ENCODE peak calls at places on chromosomes 13 and 19, in eight cellular contexts. One of them, this sample, is unnamed.

GRCh38 chr13:45446181-45446580 is 18.6 kb upstream of the COG3 start:
- DNase-seq in esophagus muscularis mucosa: no peak
- DNase-seq in breast epithelium: no peak
- DNase-seq in transverse colon: no peak
- DNase-seq in ovary: no peak
- DNase-seq in Peyer's patch: no peak
- DNase-seq in heart left ventricle: no peak
- DNase-seq in H1: no peak
- DNase-seq in this sample: no peak

GRCh38 chr19:46787331-46788100 is 878 bp downstream of the SLC1A5 start:
- DNase-seq in esophagus muscularis mucosa: peak; percentile 93
- DNase-seq in breast epithelium: peak; percentile 49
- DNase-seq in transverse colon: peak; percentile 62
- DNase-seq in ovary: peak; percentile 73
- DNase-seq in Peyer's patch: peak; percentile 70
- DNase-seq in heart left ventricle: peak; percentile 48
- DNase-seq in H1: peak; percentile 64
- DNase-seq in this sample: peak; percentile 91

GRCh38 chr19:674282-675151 is 1.7 kb upstream of the FSTL3 start:
- DNase-seq in esophagus muscularis mucosa: no peak
- DNase-seq in breast epithelium: no peak
- DNase-seq in transverse colon: no peak
- DNase-seq in ovary: peak; percentile 67
- DNase-seq in Peyer's patch: no peak
- DNase-seq in heart left ventricle: no peak
- DNase-seq in H1: no peak
- DNase-seq in this sample: no peak

GRCh38 chr13:112821340-112822055 is 131.7 kb downstream of the ATP11A start:
- DNase-seq in esophagus muscularis mucosa: no peak
- DNase-seq in breast epithelium: no peak
- DNase-seq in transverse colon: no peak
- DNase-seq in ovary: no peak
- DNase-seq in Peyer's patch: peak; percentile 40
- DNase-seq in heart left ventricle: no peak
- DNase-seq in H1: no peak
- DNase-seq in this sample: no peak

GRCh38 chr19:27972291-27973040 is 1240.5 kb downstream of the UQCRFS1 start:
- DNase-seq in esophagus muscularis mucosa: no peak
- DNase-seq in breast epithelium: no peak
- DNase-seq in transverse colon: no peak
- DNase-seq in ovary: no peak
- DNase-seq in Peyer's patch: no peak
- DNase-seq in heart left ventricle: no peak
- DNase-seq in H1: no peak
- DNase-seq in this sample: no peak

GRCh38 chr19:7188682-7189629 is 105.3 kb downstream of the INSR start:
- DNase-seq in esophagus muscularis mucosa: no peak
- DNase-seq in breast epithelium: no peak
- DNase-seq in transverse colon: no peak
- DNase-seq in ovary: no peak
- DNase-seq in Peyer's patch: no peak
- DNase-seq in heart left ventricle: peak; percentile 61
- DNase-seq in H1: no peak
- DNase-seq in this sample: no peak

GRCh38 chr19:14432817-14433453 is at the start of gene PKN1:
- DNase-seq in esophagus muscularis mucosa: no peak
- DNase-seq in breast epithelium: no peak
- DNase-seq in transverse colon: peak; percentile 59
- DNase-seq in ovary: peak; percentile 73
- DNase-seq in Peyer's patch: peak; percentile 72
- DNase-seq in heart left ventricle: peak; percentile 79
- DNase-seq in H1: peak; percentile 86
- DNase-seq in this sample: no peak

GRCh38 chr13:92901739-92902138 is 324.9 kb upstream of the GPC6 start:
- DNase-seq in esophagus muscularis mucosa: no peak
- DNase-seq in breast epithelium: no peak
- DNase-seq in transverse colon: no peak
- DNase-seq in ovary: no peak
- DNase-seq in Peyer's patch: no peak
- DNase-seq in heart left ventricle: no peak
- DNase-seq in H1: no peak
- DNase-seq in this sample: no peak

GRCh38 chr13:47004022-47004421 is 107.2 kb upstream of the HTR2A start:
- DNase-seq in esophagus muscularis mucosa: no peak
- DNase-seq in breast epithelium: no peak
- DNase-seq in transverse colon: no peak
- DNase-seq in ovary: no peak
- DNase-seq in Peyer's patch: no peak
- DNase-seq in heart left ventricle: no peak
- DNase-seq in H1: no peak
- DNase-seq in this sample: no peak

GRCh38 chr19:46350758-46351159 is 3.9 kb downstream of the PPP5C start:
- DNase-seq in esophagus muscularis mucosa: no peak
- DNase-seq in breast epithelium: no peak
- DNase-seq in transverse colon: no peak
- DNase-seq in ovary: no peak
- DNase-seq in Peyer's patch: peak; percentile 70
- DNase-seq in heart left ventricle: peak; percentile 29
- DNase-seq in H1: no peak
- DNase-seq in this sample: no peak

GRCh38 chr13:49554387-49554786 is 31.0 kb downstream of the RCBTB1 start:
- DNase-seq in esophagus muscularis mucosa: no peak
- DNase-seq in breast epithelium: no peak
- DNase-seq in transverse colon: no peak
- DNase-seq in ovary: no peak
- DNase-seq in Peyer's patch: no peak
- DNase-seq in heart left ventricle: no peak
- DNase-seq in H1: peak; percentile 52
- DNase-seq in this sample: no peak

GRCh38 chr19:48051345-48052033 is 7.6 kb upstream of the CABP5 start:
- DNase-seq in esophagus muscularis mucosa: no peak
- DNase-seq in breast epithelium: no peak
- DNase-seq in transverse colon: no peak
- DNase-seq in ovary: no peak
- DNase-seq in Peyer's patch: no peak
- DNase-seq in heart left ventricle: no peak
- DNase-seq in H1: no peak
- DNase-seq in this sample: no peak

GRCh38 chr19:341386-342127 is 3.0 kb downstream of the MIER2 start:
- DNase-seq in esophagus muscularis mucosa: no peak
- DNase-seq in breast epithelium: no peak
- DNase-seq in transverse colon: no peak
- DNase-seq in ovary: no peak
- DNase-seq in Peyer's patch: no peak
- DNase-seq in heart left ventricle: no peak
- DNase-seq in H1: no peak
- DNase-seq in this sample: no peak

GRCh38 chr19:3368441-3368795 is 2.0 kb downstream of the NFIC start:
- DNase-seq in esophagus muscularis mucosa: no peak
- DNase-seq in breast epithelium: no peak
- DNase-seq in transverse colon: no peak
- DNase-seq in ovary: peak; percentile 41
- DNase-seq in Peyer's patch: no peak
- DNase-seq in heart left ventricle: no peak
- DNase-seq in H1: no peak
- DNase-seq in this sample: no peak

GRCh38 chr19:30430206-30430734 is 58.1 kb downstream of the ZNF536 start:
- DNase-seq in esophagus muscularis mucosa: no peak
- DNase-seq in breast epithelium: no peak
- DNase-seq in transverse colon: no peak
- DNase-seq in ovary: no peak
- DNase-seq in Peyer's patch: no peak
- DNase-seq in heart left ventricle: no peak
- DNase-seq in H1: peak; percentile 6
- DNase-seq in this sample: no peak

GRCh38 chr19:37990362-37990761 is 83.4 kb downstream of the SIPA1L3 start:
- DNase-seq in esophagus muscularis mucosa: no peak
- DNase-seq in breast epithelium: peak; percentile 72
- DNase-seq in transverse colon: no peak
- DNase-seq in ovary: no peak
- DNase-seq in Peyer's patch: no peak
- DNase-seq in heart left ventricle: no peak
- DNase-seq in H1: peak; percentile 61
- DNase-seq in this sample: no peak

GRCh38 chr13:24271611-24272451 is 37.5 kb upstream of the C1QTNF9 start:
- DNase-seq in esophagus muscularis mucosa: peak; percentile 92
- DNase-seq in breast epithelium: peak; percentile 24
- DNase-seq in transverse colon: peak; percentile 72
- DNase-seq in ovary: peak; percentile 93
- DNase-seq in Peyer's patch: peak; percentile 85
- DNase-seq in heart left ventricle: peak; percentile 81
- DNase-seq in H1: no peak
- DNase-seq in this sample: peak; percentile 43

GRCh38 chr19:32921624-32922023 is 50.1 kb downstream of the CEP89 start:
- DNase-seq in esophagus muscularis mucosa: no peak
- DNase-seq in breast epithelium: no peak
- DNase-seq in transverse colon: no peak
- DNase-seq in ovary: no peak
- DNase-seq in Peyer's patch: no peak
- DNase-seq in heart left ventricle: no peak
- DNase-seq in H1: no peak
- DNase-seq in this sample: no peak

GRCh38 chr19:48614436-48615144 is at the start of gene FAM83E:
- DNase-seq in esophagus muscularis mucosa: no peak
- DNase-seq in breast epithelium: no peak
- DNase-seq in transverse colon: peak; percentile 96
- DNase-seq in ovary: no peak
- DNase-seq in Peyer's patch: peak; percentile 95
- DNase-seq in heart left ventricle: no peak
- DNase-seq in H1: peak; percentile 86
- DNase-seq in this sample: no peak

GRCh38 chr19:588093-588742 is 1.5 kb upstream of the HCN2 start:
- DNase-seq in esophagus muscularis mucosa: no peak
- DNase-seq in breast epithelium: peak; percentile 52
- DNase-seq in transverse colon: peak; percentile 76
- DNase-seq in ovary: no peak
- DNase-seq in Peyer's patch: peak; percentile 71
- DNase-seq in heart left ventricle: peak; percentile 73
- DNase-seq in H1: peak; percentile 90
- DNase-seq in this sample: peak; percentile 94

GRCh38 chr19:6071840-6072239 is 38.5 kb downstream of the RFX2 start:
- DNase-seq in esophagus muscularis mucosa: peak; percentile 62
- DNase-seq in breast epithelium: no peak
- DNase-seq in transverse colon: no peak
- DNase-seq in ovary: no peak
- DNase-seq in Peyer's patch: no peak
- DNase-seq in heart left ventricle: no peak
- DNase-seq in H1: no peak
- DNase-seq in this sample: peak; percentile 29
- TF ChIP-seq CTCF in esophagus muscularis mucosa: no peak
- TF ChIP-seq CTCF in breast epithelium: no peak
- TF ChIP-seq CTCF in transverse colon: no peak
- TF ChIP-seq CTCF in ovary: no peak
- TF ChIP-seq CTCF in Peyer's patch: no peak
- TF ChIP-seq CTCF in heart left ventricle: no peak
- TF ChIP-seq CTCF in H1: no peak
- TF ChIP-seq CTCF in this sample: no peak

DNA sequence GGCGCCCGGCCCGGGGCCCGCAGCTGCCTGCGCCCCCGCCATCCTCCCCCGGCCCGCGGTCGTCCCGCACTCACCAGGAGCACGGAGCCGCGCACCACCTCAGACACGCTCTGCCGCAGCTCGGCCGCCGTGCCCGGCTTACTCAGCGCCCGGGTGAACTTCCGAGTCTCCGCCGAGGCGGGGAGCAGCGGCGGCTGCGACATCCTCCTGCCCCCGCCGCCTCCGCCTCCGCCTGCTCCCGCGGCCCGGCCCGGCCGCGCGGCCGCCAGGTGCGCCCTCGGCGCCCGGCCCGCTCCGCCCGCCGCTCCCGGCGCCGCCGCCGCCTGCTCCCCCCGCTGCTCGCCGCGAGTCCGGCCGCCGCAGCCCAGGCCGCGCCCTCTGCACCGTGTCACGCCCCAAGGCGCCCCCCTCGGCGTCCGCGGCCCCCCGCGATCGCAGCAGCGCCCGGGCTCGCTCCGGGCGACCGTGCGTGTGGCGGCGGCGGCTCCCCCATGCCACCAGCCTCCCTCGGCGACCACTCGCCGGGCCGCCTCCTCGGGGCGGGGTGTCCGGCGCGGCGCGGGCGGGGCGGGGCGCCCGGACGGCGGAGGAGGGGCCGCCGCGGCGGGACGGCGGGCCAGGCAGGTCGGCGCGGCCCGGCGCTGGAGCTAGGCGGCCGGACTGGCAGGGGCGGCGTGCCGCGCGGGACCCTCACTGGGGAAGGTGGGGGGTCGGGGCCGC is 108.4 kb upstream of the DOCK9 start:
- DNase-seq in esophagus muscularis mucosa: no peak
- DNase-seq in breast epithelium: no peak
- DNase-seq in transverse colon: peak; percentile 60
- DNase-seq in ovary: peak; percentile 53
- DNase-seq in Peyer's patch: peak; percentile 77
- DNase-seq in heart left ventricle: peak; percentile 53
- DNase-seq in H1: peak; percentile 74
- DNase-seq in this sample: no peak
- TF ChIP-seq POLR2A in esophagus muscularis mucosa: no peak
- TF ChIP-seq POLR2A in breast epithelium: no peak
- TF ChIP-seq POLR2A in transverse colon: no peak
- TF ChIP-seq POLR2A in ovary: no peak
- TF ChIP-seq POLR2A in Peyer's patch: no peak
- TF ChIP-seq POLR2A in heart left ventricle: no peak
- TF ChIP-seq POLR2A in H1: no peak
- TF ChIP-seq POLR2A in this sample: no peak

GRCh38 chr19:4624733-4625362 is 14.5 kb upstream of the TNFAIP8L1 start:
- DNase-seq in esophagus muscularis mucosa: no peak
- DNase-seq in breast epithelium: no peak
- DNase-seq in transverse colon: no peak
- DNase-seq in ovary: no peak
- DNase-seq in Peyer's patch: no peak
- DNase-seq in heart left ventricle: no peak
- DNase-seq in H1: no peak
- DNase-seq in this sample: no peak
- H3K4me3 ChIP-seq in esophagus muscularis mucosa: no peak overlapping the region
- H3K4me3 ChIP-seq in breast epithelium: no peak overlapping the region
- H3K4me3 ChIP-seq in transverse colon: no peak overlapping the region
- H3K4me3 ChIP-seq in ovary: no peak overlapping the region
- H3K4me3 ChIP-seq in Peyer's patch: no peak overlapping the region
- H3K4me3 ChIP-seq in heart left ventricle: no peak overlapping the region
- H3K4me3 ChIP-seq in H1: no peak overlapping the region
- H3K4me3 ChIP-seq in this sample: no peak overlapping the region

GRCh38 chr19:58500242-58500641 is 11.6 kb downstream of the SLC27A5 start:
- DNase-seq in esophagus muscularis mucosa: no peak
- DNase-seq in breast epithelium: no peak
- DNase-seq in transverse colon: no peak
- DNase-seq in ovary: no peak
- DNase-seq in Peyer's patch: no peak
- DNase-seq in heart left ventricle: no peak
- DNase-seq in H1: no peak
- DNase-seq in this sample: no peak

GRCh38 chr19:58497634-58498170 is 14.1 kb downstream of the SLC27A5 start:
- DNase-seq in esophagus muscularis mucosa: no peak
- DNase-seq in breast epithelium: no peak
- DNase-seq in transverse colon: no peak
- DNase-seq in ovary: no peak
- DNase-seq in Peyer's patch: no peak
- DNase-seq in heart left ventricle: no peak
- DNase-seq in H1: no peak
- DNase-seq in this sample: no peak

GRCh38 chr19:58498316-58499020 is 13.3 kb downstream of the SLC27A5 start:
- DNase-seq in esophagus muscularis mucosa: no peak
- DNase-seq in breast epithelium: no peak
- DNase-seq in transverse colon: no peak
- DNase-seq in ovary: peak; percentile 72
- DNase-seq in Peyer's patch: no peak
- DNase-seq in heart left ventricle: no peak
- DNase-seq in H1: no peak
- DNase-seq in this sample: no peak

GRCh38 chr19:58499021-58499927 is 12.5 kb downstream of the SLC27A5 start:
- DNase-seq in esophagus muscularis mucosa: peak; percentile 100
- DNase-seq in breast epithelium: peak; percentile 99
- DNase-seq in transverse colon: peak; percentile 99
- DNase-seq in ovary: peak; percentile 100
- DNase-seq in Peyer's patch: peak; percentile 99
- DNase-seq in heart left ventricle: peak; percentile 100
- DNase-seq in H1: peak; percentile 99
- DNase-seq in this sample: peak; percentile 100
- TF ChIP-seq CTCF in esophagus muscularis mucosa: peak; percentile 41
- TF ChIP-seq CTCF in breast epithelium: peak; percentile 36
- TF ChIP-seq CTCF in transverse colon: peak; percentile 16
- TF ChIP-seq CTCF in ovary: no peak
- TF ChIP-seq CTCF in Peyer's patch: peak; percentile 29
- TF ChIP-seq CTCF in heart left ventricle: no peak
- TF ChIP-seq CTCF in H1: no peak
- TF ChIP-seq CTCF in this sample: no peak

This sample was measured in lower leg skin.